ENCODE peak calls at places on chromosomes 5 and 9, in five cellular contexts. One of them, this sample, is unnamed.

GRCh38 chr5:95283761-95284511 is 958 bp downstream of the MCTP1 start:
- DNase-seq in choroid plexus epithelial cell: peak; percentile 10
- DNase-seq in PC-9: peak; percentile 70
- DNase-seq in PC-3: peak; percentile 27
- DNase-seq in Peyer's patch: peak; percentile 52
- DNase-seq in this sample: no peak

GRCh38 chr5:168612123-168612522 is 33.0 kb upstream of the PANK3 start:
- DNase-seq in choroid plexus epithelial cell: peak; percentile 16
- DNase-seq in PC-9: no peak
- DNase-seq in PC-3: no peak
- DNase-seq in Peyer's patch: no peak
- DNase-seq in this sample: no peak

GRCh38 chr5:39427225-39427624 is 2.4 kb upstream of the DAB2 start:
- DNase-seq in choroid plexus epithelial cell: peak; percentile 62
- DNase-seq in PC-9: no peak
- DNase-seq in PC-3: no peak
- DNase-seq in Peyer's patch: no peak
- DNase-seq in this sample: no peak

GRCh38 chr9:106286249-106286648 is 576.7 kb upstream of the ZNF462 start:
- DNase-seq in choroid plexus epithelial cell: no peak
- DNase-seq in PC-9: no peak
- DNase-seq in PC-3: peak; percentile 51
- DNase-seq in Peyer's patch: no peak
- DNase-seq in this sample: no peak

GRCh38 chr5:158943569-158943968 is 156.1 kb downstream of the EBF1 start:
- DNase-seq in choroid plexus epithelial cell: peak; percentile 8
- DNase-seq in PC-9: no peak
- DNase-seq in PC-3: no peak
- DNase-seq in Peyer's patch: no peak
- DNase-seq in this sample: no peak

GRCh38 chr5:348726-349125 is 27.2 kb downstream of the AHRR start:
- DNase-seq in choroid plexus epithelial cell: no peak
- DNase-seq in PC-9: no peak
- DNase-seq in PC-3: no peak
- DNase-seq in Peyer's patch: no peak
- DNase-seq in this sample: no peak

GRCh38 chr5:175689147-175689991 is 31.5 kb downstream of the HRH2 start:
- DNase-seq in choroid plexus epithelial cell: no peak
- DNase-seq in PC-9: no peak
- DNase-seq in PC-3: no peak
- DNase-seq in Peyer's patch: peak; percentile 31
- DNase-seq in this sample: no peak

GRCh38 chr5:180470966-180471582 is 23.1 kb upstream of the CNOT6 start:
- DNase-seq in choroid plexus epithelial cell: peak; percentile 79
- DNase-seq in PC-9: peak; percentile 63
- DNase-seq in PC-3: peak; percentile 61
- DNase-seq in Peyer's patch: no peak
- DNase-seq in this sample: no peak

GRCh38 chr5:119120893-119121292 is 50.0 kb downstream of the DMXL1 start:
- DNase-seq in choroid plexus epithelial cell: no peak
- DNase-seq in PC-9: no peak
- DNase-seq in PC-3: no peak
- DNase-seq in Peyer's patch: no peak
- DNase-seq in this sample: no peak

GRCh38 chr5:19270153-19270552 is 717.8 kb downstream of the CDH18 start:
- DNase-seq in choroid plexus epithelial cell: no peak
- DNase-seq in PC-9: no peak
- DNase-seq in PC-3: no peak
- DNase-seq in Peyer's patch: no peak
- DNase-seq in this sample: no peak

GRCh38 chr9:79700607-79701330 is 129.0 kb downstream of the TLE4 start:
- DNase-seq in choroid plexus epithelial cell: no peak
- DNase-seq in PC-9: no peak
- DNase-seq in PC-3: no peak
- DNase-seq in Peyer's patch: no peak
- DNase-seq in this sample: no peak

GRCh38 chr5:141960018-141960417 is 2.0 kb upstream of the PCDH12 start:
- DNase-seq in choroid plexus epithelial cell: no peak
- DNase-seq in PC-9: no peak
- DNase-seq in PC-3: no peak
- DNase-seq in Peyer's patch: peak; percentile 50
- DNase-seq in this sample: no peak

DNA sequence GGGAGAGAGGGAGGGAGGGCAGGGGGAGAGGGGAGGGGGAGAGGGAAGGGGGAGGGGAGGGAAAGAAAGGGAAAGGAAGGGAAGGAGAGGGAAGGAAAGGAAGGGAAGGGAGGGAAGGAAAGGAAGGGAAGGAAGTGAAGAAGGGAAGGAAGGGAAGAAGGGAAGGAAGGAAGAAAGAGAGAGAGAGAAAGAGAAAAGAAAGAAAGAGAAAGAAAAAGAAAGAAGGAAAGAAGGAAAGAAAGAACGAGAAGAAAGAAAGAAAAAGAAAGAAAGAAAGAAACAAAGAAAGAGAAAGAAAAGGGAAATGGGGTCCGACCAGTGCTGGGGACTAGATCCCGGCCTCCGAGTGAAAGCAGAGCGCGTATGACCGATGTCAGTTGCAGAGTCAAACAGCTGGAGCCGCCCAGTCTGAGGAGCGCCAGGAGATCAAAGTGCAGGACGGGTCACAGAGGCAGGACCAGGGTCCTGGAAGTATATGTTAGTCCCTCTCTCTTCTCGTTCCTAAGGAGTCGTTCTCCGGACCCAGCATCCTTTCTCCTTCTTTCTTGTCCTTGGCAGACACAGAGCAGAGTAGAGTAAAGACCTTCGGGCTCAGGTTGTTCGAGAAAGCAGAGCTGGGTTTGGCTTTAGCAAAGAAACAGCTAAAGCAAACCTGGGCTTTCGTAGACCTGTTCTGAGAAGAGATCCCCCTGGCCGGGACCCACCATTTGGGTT is 305.4 kb upstream of the MSX2 start:
- DNase-seq in choroid plexus epithelial cell: no peak
- DNase-seq in PC-9: no peak
- DNase-seq in PC-3: no peak
- DNase-seq in Peyer's patch: peak; percentile 68
- DNase-seq in this sample: no peak
- H3K4me3 ChIP-seq in choroid plexus epithelial cell: peak overlapping the region; percentile 30
- H3K4me3 ChIP-seq in PC-9: no peak overlapping the region
- H3K4me3 ChIP-seq in PC-3: peak overlapping the region; percentile 65
- H3K4me3 ChIP-seq in Peyer's patch: no peak overlapping the region
- H3K4me3 ChIP-seq in this sample: no peak overlapping the region

GRCh38 chr5:105506692-105507277 is 1944.2 kb upstream of the NUDT12 start:
- DNase-seq in choroid plexus epithelial cell: peak; percentile 64
- DNase-seq in PC-9: no peak
- DNase-seq in PC-3: peak; percentile 46
- DNase-seq in Peyer's patch: no peak
- DNase-seq in this sample: no peak
- TF ChIP-seq CTCF in choroid plexus epithelial cell: peak; percentile 83
- TF ChIP-seq CTCF in PC-9: peak; percentile 44
- TF ChIP-seq CTCF in PC-3: peak; percentile 75
- TF ChIP-seq CTCF in Peyer's patch: no peak
- TF ChIP-seq CTCF in this sample: peak; percentile 78

GRCh38 chr9:137314561-137315560 is 12.8 kb upstream of the NRARP start:
- DNase-seq in choroid plexus epithelial cell: no peak
- DNase-seq in PC-9: no peak
- DNase-seq in PC-3: no peak
- DNase-seq in Peyer's patch: no peak
- DNase-seq in this sample: no peak

GRCh38 chr9:137317021-137317978 is 15.2 kb upstream of the NRARP start:
- DNase-seq in choroid plexus epithelial cell: no peak
- DNase-seq in PC-9: no peak
- DNase-seq in PC-3: no peak
- DNase-seq in Peyer's patch: peak; percentile 45
- DNase-seq in this sample: no peak

GRCh38 chr9:137316012-137316981 is 14.2 kb upstream of the NRARP start:
- DNase-seq in choroid plexus epithelial cell: no peak
- DNase-seq in PC-9: peak; percentile 71
- DNase-seq in PC-3: peak; percentile 51
- DNase-seq in Peyer's patch: peak; percentile 67
- DNase-seq in this sample: no peak

GRCh38 chr9:137313956-137314560 is 12.0 kb upstream of the NRARP start:
- DNase-seq in choroid plexus epithelial cell: no peak
- DNase-seq in PC-9: no peak
- DNase-seq in PC-3: no peak
- DNase-seq in Peyer's patch: no peak
- DNase-seq in this sample: no peak

DNA sequence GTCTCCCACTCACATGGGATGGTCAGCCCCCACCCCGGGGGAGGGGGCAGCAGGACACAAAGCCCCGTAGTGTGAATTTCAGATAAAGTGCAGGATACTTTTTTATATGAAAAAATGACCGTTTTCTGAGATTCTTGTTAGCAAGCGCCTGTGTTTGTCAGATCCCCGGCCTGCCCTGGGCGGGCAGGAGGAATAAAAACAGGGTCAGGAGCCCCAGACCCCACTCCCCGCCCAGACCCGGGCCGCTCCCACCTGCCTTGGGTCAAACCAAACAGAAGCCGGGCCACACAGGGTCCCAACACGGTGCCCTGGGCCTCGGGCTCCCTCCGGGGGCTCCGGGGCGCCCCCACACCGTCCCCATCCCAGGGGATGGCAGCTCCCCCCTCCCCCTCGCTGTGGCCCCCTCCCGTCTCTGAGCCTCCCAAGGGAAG is 13.5 kb upstream of the NRARP start:
- DNase-seq in choroid plexus epithelial cell: no peak
- DNase-seq in PC-9: no peak
- DNase-seq in PC-3: no peak
- DNase-seq in Peyer's patch: no peak
- DNase-seq in this sample: no peak
- H3K4me3 ChIP-seq in choroid plexus epithelial cell: no peak overlapping the region
- H3K4me3 ChIP-seq in PC-9: peak overlapping the region; percentile 29
- H3K4me3 ChIP-seq in PC-3: no peak overlapping the region
- H3K4me3 ChIP-seq in Peyer's patch: no peak overlapping the region
- H3K4me3 ChIP-seq in this sample: no peak overlapping the region

GRCh38 chr5:3596261-3596825 is 711 bp downstream of the IRX1 start:
- DNase-seq in choroid plexus epithelial cell: no peak
- DNase-seq in PC-9: no peak
- DNase-seq in PC-3: no peak
- DNase-seq in Peyer's patch: no peak
- DNase-seq in this sample: no peak

GRCh38 chr5:3595102-3595961 is at the start of gene IRX1:
- DNase-seq in choroid plexus epithelial cell: no peak
- DNase-seq in PC-9: no peak
- DNase-seq in PC-3: no peak
- DNase-seq in Peyer's patch: no peak
- DNase-seq in this sample: no peak

GRCh38 chr5:3593771-3594513 is 1.7 kb upstream of the IRX1 start:
- DNase-seq in choroid plexus epithelial cell: no peak
- DNase-seq in PC-9: no peak
- DNase-seq in PC-3: no peak
- DNase-seq in Peyer's patch: no peak
- DNase-seq in this sample: no peak

GRCh38 chr5:3592298-3592697 is 3.3 kb upstream of the IRX1 start:
- DNase-seq in choroid plexus epithelial cell: no peak
- DNase-seq in PC-9: no peak
- DNase-seq in PC-3: no peak
- DNase-seq in Peyer's patch: no peak
- DNase-seq in this sample: no peak

GRCh38 chr5:3594514-3595101 is 1.0 kb upstream of the IRX1 start:
- DNase-seq in choroid plexus epithelial cell: no peak
- DNase-seq in PC-9: no peak
- DNase-seq in PC-3: no peak
- DNase-seq in Peyer's patch: no peak
- DNase-seq in this sample: no peak
- TF ChIP-seq CTCF in choroid plexus epithelial cell: no peak
- TF ChIP-seq CTCF in PC-9: no peak
- TF ChIP-seq CTCF in PC-3: no peak
- TF ChIP-seq CTCF in Peyer's patch: no peak
- TF ChIP-seq CTCF in this sample: no peak

DNA sequence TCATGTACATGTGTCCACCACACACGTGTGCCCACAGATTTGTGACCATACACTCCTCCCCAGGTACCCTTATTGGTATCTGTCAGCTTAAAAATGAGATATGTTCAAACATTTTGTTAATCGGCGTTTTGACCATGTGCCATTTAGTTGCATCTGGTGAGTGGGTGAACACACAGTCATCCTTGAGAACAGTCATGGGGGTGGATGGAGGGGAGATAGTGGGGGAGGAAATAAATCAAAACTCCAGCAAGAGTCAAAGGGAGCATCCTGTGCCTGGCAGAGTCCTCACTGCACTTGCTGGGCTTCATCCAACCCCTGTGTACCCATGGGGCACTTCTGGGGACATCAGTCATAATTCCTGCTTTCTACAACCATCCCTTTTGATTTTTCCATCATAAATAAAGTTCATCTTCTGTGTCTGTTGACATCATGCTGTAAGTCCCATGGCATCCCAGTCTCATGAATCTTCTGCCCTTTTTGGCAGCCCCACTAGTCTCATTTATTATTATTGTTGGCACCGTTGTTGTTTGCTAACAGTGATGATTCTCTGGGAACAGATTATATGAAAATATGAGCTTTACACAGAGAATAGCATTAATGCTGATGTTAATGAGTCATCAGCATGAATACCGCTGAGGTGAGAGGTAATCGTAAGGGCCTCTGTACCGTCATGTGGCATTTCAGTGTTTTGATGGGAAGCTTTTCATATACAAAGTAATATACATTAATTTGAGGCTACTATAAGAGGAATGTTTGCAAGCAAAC is 24.4 kb upstream of the CLK4 start:
- DNase-seq in choroid plexus epithelial cell: peak; percentile 97
- DNase-seq in PC-9: no peak
- DNase-seq in PC-3: peak; percentile 94
- DNase-seq in Peyer's patch: no peak
- DNase-seq in this sample: no peak
- H3K4me3 ChIP-seq in choroid plexus epithelial cell: no peak overlapping the region
- H3K4me3 ChIP-seq in PC-9: no peak overlapping the region
- H3K4me3 ChIP-seq in PC-3: no peak overlapping the region
- H3K4me3 ChIP-seq in Peyer's patch: no peak overlapping the region
- H3K4me3 ChIP-seq in this sample: no peak overlapping the region

GRCh38 chr5:60586307-60586901 is 113.6 kb downstream of the DEPDC1B start:
- DNase-seq in choroid plexus epithelial cell: peak; percentile 81
- DNase-seq in PC-9: no peak
- DNase-seq in PC-3: peak; percentile 12
- DNase-seq in Peyer's patch: no peak
- DNase-seq in this sample: peak; percentile 36
- TF ChIP-seq CTCF in choroid plexus epithelial cell: peak; percentile 67
- TF ChIP-seq CTCF in PC-9: peak; percentile 49
- TF ChIP-seq CTCF in PC-3: peak; percentile 57
- TF ChIP-seq CTCF in Peyer's patch: no peak
- TF ChIP-seq CTCF in this sample: peak; percentile 72